ENCODE peak calls at places on chromosomes 3 and 15, in eight cellular contexts. H is left colon; Z is Ammon's horn; M is RCC 7860; C is activated B cell treated with CpG ODN at 0.5 μM for 24 hours; G is non-pigmented ciliary epithelial cell; Y is activated CD4-positive, alpha-beta T cell treated with anti-CD3 and anti-CD28 coated beads, Interleukin-2, amount 10 ng/mL, durations not matched to agents 7 days and 5 days; I is kidney epithelial cell. V is an unnamed sample.

GRCh38 chr3:43748179-43748578 is 57.4 kb downstream of the ABHD5 start:
- DNase-seq in H (no peak), Z (peak), M (peak), C (no peak), G (no peak), Y (no peak), I (no peak), V (no peak)

GRCh38 chr3:135325096-135325495 is 530.0 kb downstream of the EPHB1 start:
- DNase-seq in H (peak), Z (no peak), M (no peak), C (no peak), G (no peak), Y (no peak), I (no peak), V (peak)

GRCh38 chr3:95334461-95334860 is 1271.6 kb downstream of the NSUN3 start:
- DNase-seq in H (no peak), Z (no peak), M (no peak), C (no peak), G (no peak), Y (no peak), I (no peak), V (no peak)

GRCh38 chr15:80478075-80478474 is 73.9 kb downstream of the ARNT2 start:
- DNase-seq in H (no peak), Z (no peak), M (peak), C (no peak), G (no peak), Y (no peak), I (no peak), V (no peak)

GRCh38 chr15:101454365-101454764 is 35.1 kb downstream of the PCSK6 start:
- DNase-seq in H (no peak), Z (no peak), M (no peak), C (no peak), G (no peak), Y (no peak), I (no peak), V (no peak)

GRCh38 chr3:161987933-161988332 is 491.3 kb downstream of the OTOL1 start:
- DNase-seq in H (no peak), Z (no peak), M (no peak), C (no peak), G (no peak), Y (no peak), I (no peak), V (no peak)

GRCh38 chr3:30355622-30356021 is 250.8 kb upstream of the TGFBR2 start:
- DNase-seq in H (no peak), Z (no peak), M (peak), C (no peak), G (peak), Y (no peak), I (peak), V (no peak)

GRCh38 chr15:73349191-73349590 is 19.6 kb downstream of the HCN4 start:
- DNase-seq in H (no peak), Z (no peak), M (no peak), C (no peak), G (no peak), Y (no peak), I (no peak), V (no peak)

GRCh38 chr3:130627143-130627849 is 110.3 kb downstream of the COL6A6 start:
- DNase-seq in H (no peak), Z (no peak), M (no peak), C (no peak), G (no peak), Y (no peak), I (no peak), V (no peak)

GRCh38 chr15:66698318-66698961 is 3.6 kb upstream of the SMAD6 start:
- DNase-seq in H (peak), Z (peak), M (peak), C (no peak), G (no peak), Y (no peak), I (no peak), V (peak)

GRCh38 chr3:105062853-105063252 is 303.9 kb upstream of the ALCAM start:
- DNase-seq in H (no peak), Z (no peak), M (no peak), C (no peak), G (no peak), Y (no peak), I (no peak), V (no peak)

GRCh38 chr3:149004622-149005021 is 13.3 kb downstream of the GYG1 start:
- DNase-seq in H (no peak), Z (peak), M (peak), C (no peak), G (no peak), Y (no peak), I (peak), V (no peak)

GRCh38 chr3:108780235-108780634 is 23.0 kb upstream of the RETNLB start:
- DNase-seq in H (no peak), Z (no peak), M (no peak), C (no peak), G (no peak), Y (peak), I (no peak), V (no peak)

GRCh38 chr15:75661041-75661778 is 13.5 kb downstream of the SNX33 start:
- DNase-seq in H (peak), Z (peak), M (peak), C (no peak), G (peak), Y (no peak), I (peak), V (peak)

GRCh38 chr3:15860014-15860934 is 62.5 kb upstream of the ANKRD28 start:
- DNase-seq in H (peak), Z (peak), M (peak), C (peak), G (no peak), Y (peak), I (no peak), V (peak)

GRCh38 chr3:23981955-23982354 is 36.9 kb downstream of the NR1D2 start:
- DNase-seq in H (no peak), Z (no peak), M (no peak), C (no peak), G (no peak), Y (no peak), I (no peak), V (no peak)

GRCh38 chr3:78570482-78570881 is 1197.3 kb downstream of the ROBO1 start:
- DNase-seq in H (no peak), Z (no peak), M (no peak), C (no peak), G (no peak), Y (no peak), I (no peak), V (no peak)

GRCh38 chr3:57088503-57088902 is 28.0 kb downstream of the SPATA12 start:
- DNase-seq in H (no peak), Z (no peak), M (no peak), C (no peak), G (no peak), Y (no peak), I (no peak), V (no peak)

GRCh38 chr3:52774901-52775864 is 2.2 kb upstream of the ITIH1 start:
- DNase-seq in H (peak), Z (no peak), M (no peak), C (no peak), G (no peak), Y (no peak), I (no peak), V (peak)

GRCh38 chr15:45618813-45619212 is 16.0 kb upstream of the SQOR start:
- DNase-seq in H (no peak), Z (no peak), M (no peak), C (no peak), G (no peak), Y (peak), I (no peak), V (no peak)

GRCh38 chr3:56732109-56732508 is 49.0 kb upstream of the TASOR start:
- DNase-seq in H (no peak), Z (no peak), M (no peak), C (no peak), G (no peak), Y (no peak), I (no peak), V (no peak)

GRCh38 chr15:81338422-81339007 is 14.6 kb upstream of the STARD5 start:
- DNase-seq in H (no peak), Z (no peak), M (peak), C (no peak), G (peak), Y (no peak), I (no peak), V (no peak)

GRCh38 chr15:48868549-48868948 is 9.4 kb upstream of the EID1 start:
- DNase-seq in H (no peak), Z (no peak), M (peak), C (no peak), G (peak), Y (no peak), I (no peak), V (no peak)

GRCh38 chr3:52561028-52561749 is 24.8 kb downstream of the UQCC5 start:
- DNase-seq in H (no peak), Z (no peak), M (no peak), C (no peak), G (no peak), Y (no peak), I (no peak), V (no peak)

GRCh38 chr3:173397161-173398110 is at the start of gene NLGN1:
- DNase-seq in H (peak), Z (peak), M (peak), C (no peak), G (peak), Y (no peak), I (no peak), V (peak)

GRCh38 chr3:105933871-105934270 is 65.1 kb upstream of the CBLB start:
- DNase-seq in H (no peak), Z (no peak), M (no peak), C (no peak), G (no peak), Y (no peak), I (no peak), V (no peak)

GRCh38 chr3:11140054-11140712 is 14.1 kb upstream of the HRH1 start:
- DNase-seq in H (peak), Z (peak), M (no peak), C (peak), G (no peak), Y (peak), I (no peak), V (peak)

GRCh38 chr3:97197830-97198229 is 383.4 kb downstream of the EPHA6 start:
- DNase-seq in H (no peak), Z (no peak), M (no peak), C (no peak), G (no peak), Y (no peak), I (no peak), V (no peak)

GRCh38 chr3:20462723-20463122 is 276.7 kb upstream of the SGO1 start:
- DNase-seq in H (no peak), Z (no peak), M (no peak), C (no peak), G (no peak), Y (no peak), I (no peak), V (no peak)

GRCh38 chr3:187963003-187963676 is 190.8 kb upstream of the LPP start:
- DNase-seq in H (no peak), Z (no peak), M (no peak), C (no peak), G (no peak), Y (peak), I (no peak), V (no peak)

GRCh38 chr15:90801803-90802202 is 66.6 kb upstream of the FURIN start:
- DNase-seq in H (no peak), Z (no peak), M (no peak), C (no peak), G (no peak), Y (no peak), I (no peak), V (no peak)

GRCh38 chr3:148585671-148586379 is 111.9 kb upstream of the AGTR1 start:
- DNase-seq in H (no peak), Z (no peak), M (no peak), C (no peak), G (no peak), Y (no peak), I (no peak), V (no peak)

GRCh38 chr15:57436961-57437360 is 60.7 kb downstream of the CGNL1 start:
- DNase-seq in H (no peak), Z (no peak), M (no peak), C (no peak), G (no peak), Y (no peak), I (no peak), V (no peak)

GRCh38 chr3:19025441-19025840 is 122.9 kb upstream of the KCNH8 start:
- DNase-seq in H (no peak), Z (no peak), M (no peak), C (no peak), G (no peak), Y (no peak), I (no peak), V (no peak)

GRCh38 chr3:193590088-193590856 is 2.7 kb upstream of the OPA1 start:
- DNase-seq in H (peak), Z (no peak), M (peak), C (no peak), G (peak), Y (no peak), I (peak), V (no peak)

GRCh38 chr15:70379938-70380337 is 282.2 kb upstream of the TLE3 start:
- DNase-seq in H (no peak), Z (no peak), M (no peak), C (no peak), G (no peak), Y (no peak), I (no peak), V (no peak)

GRCh38 chr3:127799476-127800222 is 22.7 kb downstream of the MGLL start:
- DNase-seq in H (no peak), Z (no peak), M (peak), C (no peak), G (no peak), Y (no peak), I (peak), V (no peak)

V was measured in stomach.